ENCODE peak calls at places on chromosomes 7 and 10, in nine cellular contexts. F is LoVo, I is SW480, R is EL, U is Ammon's horn, T is fibroblast of the aortic adventitia, Q is Daoy, N is fibroblast of lung, L is globus pallidus. D is an unnamed sample.

GRCh38 chr7:55438765-55439525 is 73.8 kb downstream of the LANCL2 start:
- DNase-seq in N (peak), R (no peak), U (no peak), F (no peak), Q (no peak), L (no peak), T (peak), I (no peak), D (peak)

GRCh38 chr7:45015313-45015712 is 15.3 kb downstream of the CCM2 start:
- DNase-seq in U (no peak), R (no peak), N (no peak), T (no peak), Q (no peak), F (no peak), I (no peak), L (no peak), D (no peak)

GRCh38 chr10:71212249-71213126 is at the start of gene UNC5B:
- DNase-seq in U (peak), R (peak), N (peak), F (peak), T (peak), L (peak), Q (peak), I (peak), D (peak)

GRCh38 chr7:150374472-150374871 is 4.7 kb upstream of the ZNF775 start:
- DNase-seq in Q (no peak), L (no peak), T (no peak), R (no peak), N (no peak), U (no peak), F (no peak), I (no peak), D (peak)

GRCh38 chr10:130453721-130454542 is 317.7 kb downstream of the GLRX3 start:
- DNase-seq in F (no peak), U (no peak), I (no peak), R (no peak), Q (no peak), N (no peak), L (no peak), T (no peak), D (no peak)

GRCh38 chr7:78151229-78151628 is 352.7 kb downstream of the PHTF2 start:
- DNase-seq in T (peak), N (peak), F (no peak), U (peak), L (peak), Q (peak), R (peak), I (no peak), D (no peak)

GRCh38 chr7:157615101-157615817 is 278.5 kb downstream of the DNAJB6 start:
- DNase-seq in I (no peak), L (no peak), U (peak), Q (peak), F (no peak), T (no peak), R (no peak), N (peak), D (no peak)

GRCh38 chr10:100696477-100696901 is 48.9 kb upstream of the PAX2 start:
- DNase-seq in T (no peak), R (no peak), Q (peak), L (no peak), I (peak), N (no peak), U (no peak), F (no peak), D (no peak)

GRCh38 chr7:132891554-132891953 is 190.3 kb downstream of the CHCHD3 start:
- DNase-seq in R (no peak), I (no peak), U (no peak), N (no peak), L (no peak), T (no peak), F (no peak), Q (no peak), D (no peak)

GRCh38 chr10:46544989-46545791 is 11.3 kb downstream of the GPRIN2 start:
- DNase-seq in Q (no peak), U (no peak), N (no peak), F (peak), T (peak), R (peak), L (no peak), I (peak), D (no peak)

GRCh38 chr10:83983578-83984255 is 155.6 kb upstream of the GHITM start:
- DNase-seq in N (peak), F (peak), U (no peak), T (no peak), R (peak), I (peak), Q (no peak), L (no peak), D (no peak)

GRCh38 chr7:67913604-67914003 is 917.0 kb downstream of the TYW1 start:
- DNase-seq in L (no peak), Q (no peak), N (peak), U (peak), F (no peak), R (no peak), I (peak), T (no peak), D (no peak)

GRCh38 chr7:155998328-155998691 is 186.0 kb upstream of the SHH start:
- DNase-seq in I (peak), F (peak), U (no peak), T (no peak), N (no peak), R (no peak), L (no peak), Q (no peak), D (no peak)

GRCh38 chr10:47357911-47358310 is 9.7 kb downstream of the RBP3 start:
- DNase-seq in N (no peak), U (no peak), F (no peak), T (no peak), Q (no peak), L (no peak), R (no peak), I (no peak), D (no peak)

GRCh38 chr10:1203216-1203615 is 147.0 kb downstream of the WDR37 start:
- DNase-seq in U (no peak), F (no peak), T (no peak), I (no peak), Q (no peak), N (no peak), R (no peak), L (no peak), D (no peak)

GRCh38 chr7:36958094-36958718 is 233.9 kb upstream of the AOAH start:
- DNase-seq in Q (no peak), U (no peak), N (peak), T (no peak), R (no peak), L (no peak), I (no peak), F (no peak), D (no peak)